ENCODE peak calls at places on chromosomes 16 and 17, in seven cellular contexts. One of them, this sample, is unnamed.

GRCh38 chr16:27691717-27692116 is 141.8 kb downstream of the KATNIP start:
- DNase-seq in choroid plexus epithelial cell: no peak
- DNase-seq in natural killer cell: no peak
- DNase-seq in WTC11: no peak
- DNase-seq in body of pancreas: no peak
- DNase-seq in tibial nerve: no peak
- DNase-seq in fibroblast of mammary gland: no peak
- DNase-seq in this sample: no peak

GRCh38 chr16:23771642-23772041 is 16.8 kb downstream of the CHP2 start:
- DNase-seq in choroid plexus epithelial cell: no peak
- DNase-seq in natural killer cell: no peak
- DNase-seq in WTC11: no peak
- DNase-seq in body of pancreas: no peak
- DNase-seq in tibial nerve: no peak
- DNase-seq in fibroblast of mammary gland: no peak
- DNase-seq in this sample: no peak

GRCh38 chr17:44502598-44503079 is 567 bp downstream of the GPATCH8 start:
- DNase-seq in choroid plexus epithelial cell: peak
- DNase-seq in natural killer cell: no peak
- DNase-seq in WTC11: no peak
- DNase-seq in body of pancreas: no peak
- DNase-seq in tibial nerve: no peak
- DNase-seq in fibroblast of mammary gland: peak
- DNase-seq in this sample: no peak

GRCh38 chr16:65919116-65919515 is 447.4 kb upstream of the CDH5 start:
- DNase-seq in choroid plexus epithelial cell: no peak
- DNase-seq in natural killer cell: no peak
- DNase-seq in WTC11: no peak
- DNase-seq in body of pancreas: no peak
- DNase-seq in tibial nerve: no peak
- DNase-seq in fibroblast of mammary gland: no peak
- DNase-seq in this sample: no peak

GRCh38 chr16:67406111-67406593 is 10.1 kb downstream of the ZDHHC1 start:
- DNase-seq in choroid plexus epithelial cell: peak
- DNase-seq in natural killer cell: no peak
- DNase-seq in WTC11: no peak
- DNase-seq in body of pancreas: no peak
- DNase-seq in tibial nerve: no peak
- DNase-seq in fibroblast of mammary gland: peak
- DNase-seq in this sample: no peak

GRCh38 chr17:7014995-7015586 is 2.7 kb downstream of the RNASEK start:
- DNase-seq in choroid plexus epithelial cell: peak
- DNase-seq in natural killer cell: peak
- DNase-seq in WTC11: no peak
- DNase-seq in body of pancreas: no peak
- DNase-seq in tibial nerve: no peak
- DNase-seq in fibroblast of mammary gland: peak
- DNase-seq in this sample: no peak

GRCh38 chr17:80237386-80237785 is 17.2 kb downstream of the SLC26A11 start:
- DNase-seq in choroid plexus epithelial cell: no peak
- DNase-seq in natural killer cell: no peak
- DNase-seq in WTC11: no peak
- DNase-seq in body of pancreas: no peak
- DNase-seq in tibial nerve: no peak
- DNase-seq in fibroblast of mammary gland: no peak
- DNase-seq in this sample: no peak

GRCh38 chr16:64589836-64590235 is 532.0 kb downstream of the CDH11 start:
- DNase-seq in choroid plexus epithelial cell: peak
- DNase-seq in natural killer cell: no peak
- DNase-seq in WTC11: no peak
- DNase-seq in body of pancreas: no peak
- DNase-seq in tibial nerve: no peak
- DNase-seq in fibroblast of mammary gland: peak
- DNase-seq in this sample: no peak

GRCh38 chr17:80363518-80364090 is 51.4 kb upstream of the ENDOV start:
- DNase-seq in choroid plexus epithelial cell: no peak
- DNase-seq in natural killer cell: no peak
- DNase-seq in WTC11: no peak
- DNase-seq in body of pancreas: peak
- DNase-seq in tibial nerve: no peak
- DNase-seq in fibroblast of mammary gland: no peak
- DNase-seq in this sample: no peak

GRCh38 chr16:52051773-52052172 is 495.2 kb downstream of the TOX3 start:
- DNase-seq in choroid plexus epithelial cell: no peak
- DNase-seq in natural killer cell: no peak
- DNase-seq in WTC11: no peak
- DNase-seq in body of pancreas: no peak
- DNase-seq in tibial nerve: no peak
- DNase-seq in fibroblast of mammary gland: no peak
- DNase-seq in this sample: no peak

GRCh38 chr17:82384730-82385429 is 13.3 kb downstream of the UTS2R start:
- DNase-seq in choroid plexus epithelial cell: no peak
- DNase-seq in natural killer cell: no peak
- DNase-seq in WTC11: no peak
- DNase-seq in body of pancreas: peak
- DNase-seq in tibial nerve: peak
- DNase-seq in fibroblast of mammary gland: peak
- DNase-seq in this sample: no peak

GRCh38 chr16:20849587-20850390 is 43.5 kb downstream of the REXO5 start:
- DNase-seq in choroid plexus epithelial cell: peak
- DNase-seq in natural killer cell: peak
- DNase-seq in WTC11: peak
- DNase-seq in body of pancreas: peak
- DNase-seq in tibial nerve: peak
- DNase-seq in fibroblast of mammary gland: peak
- DNase-seq in this sample: peak

GRCh38 chr16:3484328-3485096 is 10.8 kb downstream of the C16orf90 start:
- DNase-seq in choroid plexus epithelial cell: no peak
- DNase-seq in natural killer cell: no peak
- DNase-seq in WTC11: no peak
- DNase-seq in body of pancreas: no peak
- DNase-seq in tibial nerve: no peak
- DNase-seq in fibroblast of mammary gland: no peak
- DNase-seq in this sample: no peak

GRCh38 chr17:39868554-39868942 is 546 bp downstream of the ZPBP2 start:
- DNase-seq in choroid plexus epithelial cell: no peak
- DNase-seq in natural killer cell: no peak
- DNase-seq in WTC11: no peak
- DNase-seq in body of pancreas: no peak
- DNase-seq in tibial nerve: no peak
- DNase-seq in fibroblast of mammary gland: no peak
- DNase-seq in this sample: no peak

GRCh38 chr16:12405083-12405482 is 398.6 kb downstream of the CPPED1 start:
- DNase-seq in choroid plexus epithelial cell: no peak
- DNase-seq in natural killer cell: no peak
- DNase-seq in WTC11: no peak
- DNase-seq in body of pancreas: no peak
- DNase-seq in tibial nerve: no peak
- DNase-seq in fibroblast of mammary gland: no peak
- DNase-seq in this sample: no peak

GRCh38 chr17:77508047-77508715 is 367.4 kb downstream of the SEC14L1 start:
- DNase-seq in choroid plexus epithelial cell: peak
- DNase-seq in natural killer cell: no peak
- DNase-seq in WTC11: peak
- DNase-seq in body of pancreas: no peak
- DNase-seq in tibial nerve: no peak
- DNase-seq in fibroblast of mammary gland: no peak
- DNase-seq in this sample: no peak

GRCh38 chr17:72416905-72417304 is 296.1 kb downstream of the SOX9 start:
- DNase-seq in choroid plexus epithelial cell: no peak
- DNase-seq in natural killer cell: no peak
- DNase-seq in WTC11: no peak
- DNase-seq in body of pancreas: no peak
- DNase-seq in tibial nerve: no peak
- DNase-seq in fibroblast of mammary gland: no peak
- DNase-seq in this sample: no peak

GRCh38 chr17:80774643-80775281 is 216.9 kb upstream of the CHMP6 start:
- DNase-seq in choroid plexus epithelial cell: no peak
- DNase-seq in natural killer cell: no peak
- DNase-seq in WTC11: no peak
- DNase-seq in body of pancreas: no peak
- DNase-seq in tibial nerve: no peak
- DNase-seq in fibroblast of mammary gland: no peak
- DNase-seq in this sample: no peak

GRCh38 chr17:76246080-76247066 is 6.1 kb upstream of the RNF157 start:
- DNase-seq in choroid plexus epithelial cell: peak
- DNase-seq in natural killer cell: no peak
- DNase-seq in WTC11: no peak
- DNase-seq in body of pancreas: no peak
- DNase-seq in tibial nerve: no peak
- DNase-seq in fibroblast of mammary gland: peak
- DNase-seq in this sample: no peak

GRCh38 chr17:61833536-61834203 is 29.7 kb downstream of the BRIP1 start:
- DNase-seq in choroid plexus epithelial cell: peak
- DNase-seq in natural killer cell: no peak
- DNase-seq in WTC11: no peak
- DNase-seq in body of pancreas: no peak
- DNase-seq in tibial nerve: no peak
- DNase-seq in fibroblast of mammary gland: peak
- DNase-seq in this sample: no peak

GRCh38 chr16:5066511-5066910 is 755 bp upstream of the C16orf89 start:
- DNase-seq in choroid plexus epithelial cell: no peak
- DNase-seq in natural killer cell: no peak
- DNase-seq in WTC11: no peak
- DNase-seq in body of pancreas: no peak
- DNase-seq in tibial nerve: no peak
- DNase-seq in fibroblast of mammary gland: no peak
- DNase-seq in this sample: no peak

GRCh38 chr16:49602201-49603041 is 228.8 kb downstream of the C16orf78 start:
- DNase-seq in choroid plexus epithelial cell: no peak
- DNase-seq in natural killer cell: no peak
- DNase-seq in WTC11: no peak
- DNase-seq in body of pancreas: no peak
- DNase-seq in tibial nerve: no peak
- DNase-seq in fibroblast of mammary gland: no peak
- DNase-seq in this sample: no peak

GRCh38 chr16:61362583-61362982 is 673.7 kb downstream of the CDH8 start:
- DNase-seq in choroid plexus epithelial cell: no peak
- DNase-seq in natural killer cell: no peak
- DNase-seq in WTC11: no peak
- DNase-seq in body of pancreas: no peak
- DNase-seq in tibial nerve: no peak
- DNase-seq in fibroblast of mammary gland: no peak
- DNase-seq in this sample: no peak

GRCh38 chr16:68935008-68935407 is 91.7 kb downstream of the TANGO6 start:
- DNase-seq in choroid plexus epithelial cell: no peak
- DNase-seq in natural killer cell: no peak
- DNase-seq in WTC11: no peak
- DNase-seq in body of pancreas: no peak
- DNase-seq in tibial nerve: no peak
- DNase-seq in fibroblast of mammary gland: no peak
- DNase-seq in this sample: no peak

DNA sequence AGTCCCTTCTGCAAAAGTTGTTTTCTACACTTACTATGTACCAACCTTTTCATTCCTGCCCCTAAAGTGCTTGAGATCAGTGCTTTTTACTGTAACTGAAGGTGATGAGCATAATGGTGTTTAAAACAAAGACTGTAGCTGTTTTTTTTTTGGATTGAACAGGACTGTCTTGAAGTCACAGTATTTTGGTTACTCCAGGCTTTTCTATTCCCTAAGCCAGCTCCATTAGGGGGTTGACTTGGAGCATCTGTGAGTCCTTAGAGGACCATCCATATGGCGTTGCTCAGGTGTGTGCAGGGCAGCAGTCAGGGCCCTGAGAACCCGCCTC is 29.0 kb upstream of the LGALS9 start:
- DNase-seq in choroid plexus epithelial cell: no peak
- DNase-seq in natural killer cell: no peak
- DNase-seq in WTC11: no peak
- DNase-seq in body of pancreas: no peak
- DNase-seq in tibial nerve: no peak
- DNase-seq in fibroblast of mammary gland: no peak
- DNase-seq in this sample: no peak
- TF ChIP-seq CTCF in choroid plexus epithelial cell: no peak
- TF ChIP-seq CTCF in natural killer cell: peak
- TF ChIP-seq CTCF in WTC11: no peak
- TF ChIP-seq CTCF in body of pancreas: no peak
- TF ChIP-seq CTCF in tibial nerve: no peak
- TF ChIP-seq CTCF in fibroblast of mammary gland: no peak
- TF ChIP-seq CTCF in this sample: peak

GRCh38 chr17:73641779-73642580 is 2.3 kb downstream of the SDK2 start:
- DNase-seq in choroid plexus epithelial cell: no peak
- DNase-seq in natural killer cell: no peak
- DNase-seq in WTC11: no peak
- DNase-seq in body of pancreas: no peak
- DNase-seq in tibial nerve: no peak
- DNase-seq in fibroblast of mammary gland: no peak
- DNase-seq in this sample: no peak

GRCh38 chr17:73643846-73644144 is 450 bp downstream of the SDK2 start:
- DNase-seq in choroid plexus epithelial cell: no peak
- DNase-seq in natural killer cell: no peak
- DNase-seq in WTC11: no peak
- DNase-seq in body of pancreas: no peak
- DNase-seq in tibial nerve: no peak
- DNase-seq in fibroblast of mammary gland: no peak
- DNase-seq in this sample: no peak

GRCh38 chr17:73642659-73643011 is 1.6 kb downstream of the SDK2 start:
- DNase-seq in choroid plexus epithelial cell: no peak
- DNase-seq in natural killer cell: no peak
- DNase-seq in WTC11: no peak
- DNase-seq in body of pancreas: no peak
- DNase-seq in tibial nerve: no peak
- DNase-seq in fibroblast of mammary gland: no peak
- DNase-seq in this sample: no peak

GRCh38 chr17:73644145-73645049 is at the start of gene SDK2:
- DNase-seq in choroid plexus epithelial cell: no peak
- DNase-seq in natural killer cell: no peak
- DNase-seq in WTC11: no peak
- DNase-seq in body of pancreas: no peak
- DNase-seq in tibial nerve: no peak
- DNase-seq in fibroblast of mammary gland: no peak
- DNase-seq in this sample: no peak

GRCh38 chr17:73643012-73643845 is 1.0 kb downstream of the SDK2 start:
- DNase-seq in choroid plexus epithelial cell: no peak
- DNase-seq in natural killer cell: peak
- DNase-seq in WTC11: peak
- DNase-seq in body of pancreas: no peak
- DNase-seq in tibial nerve: no peak
- DNase-seq in fibroblast of mammary gland: no peak
- DNase-seq in this sample: no peak
- TF ChIP-seq CTCF in choroid plexus epithelial cell: peak
- TF ChIP-seq CTCF in natural killer cell: no peak
- TF ChIP-seq CTCF in WTC11: no peak
- TF ChIP-seq CTCF in body of pancreas: peak
- TF ChIP-seq CTCF in tibial nerve: peak
- TF ChIP-seq CTCF in fibroblast of mammary gland: peak
- TF ChIP-seq CTCF in this sample: no peak

GRCh38 chr16:11345040-11345862 is at the start of gene RMI2:
- DNase-seq in choroid plexus epithelial cell: peak
- DNase-seq in natural killer cell: peak
- DNase-seq in WTC11: peak
- DNase-seq in body of pancreas: peak
- DNase-seq in tibial nerve: peak
- DNase-seq in fibroblast of mammary gland: peak
- DNase-seq in this sample: peak
- TF ChIP-seq CTCF in choroid plexus epithelial cell: no peak
- TF ChIP-seq CTCF in natural killer cell: no peak
- TF ChIP-seq CTCF in WTC11: no peak
- TF ChIP-seq CTCF in body of pancreas: no peak
- TF ChIP-seq CTCF in tibial nerve: peak
- TF ChIP-seq CTCF in fibroblast of mammary gland: no peak
- TF ChIP-seq CTCF in this sample: no peak

GRCh38 chr16:89098767-89099430 is 5.2 kb downstream of the ACSF3 start:
- DNase-seq in choroid plexus epithelial cell: no peak
- DNase-seq in natural killer cell: no peak
- DNase-seq in WTC11: no peak
- DNase-seq in body of pancreas: no peak
- DNase-seq in tibial nerve: no peak
- DNase-seq in fibroblast of mammary gland: no peak
- DNase-seq in this sample: no peak
- TF ChIP-seq CTCF in choroid plexus epithelial cell: no peak
- TF ChIP-seq CTCF in natural killer cell: no peak
- TF ChIP-seq CTCF in WTC11: no peak
- TF ChIP-seq CTCF in body of pancreas: no peak
- TF ChIP-seq CTCF in tibial nerve: no peak
- TF ChIP-seq CTCF in fibroblast of mammary gland: no peak
- TF ChIP-seq CTCF in this sample: no peak

This sample was measured in mesothelial cell of epicardium.